ENCODE peak calls at places on chromosomes 3 and 15, in nine cellular contexts. T, U, Y, H, K, V, B, X and Z are unnamed samples.

GRCh38 chr3:171841620-171842000 is 1.5 kb upstream of the TMEM212 start:
- DNase-seq in Y (no peak), V (no peak), T (no peak), U (no peak), H (no peak), B (no peak), X (no peak), K (no peak), Z (no peak)

GRCh38 chr15:29129903-29130302 is 139.7 kb downstream of the NSMCE3 start:
- DNase-seq in B (no peak), U (no peak), K (no peak), H (no peak), X (no peak), Y (no peak), V (no peak), T (no peak), Z (no peak)

GRCh38 chr3:179425075-179425474 is 26.2 kb downstream of the GNB4 start:
- DNase-seq in H (no peak), Y (no peak), T (no peak), V (no peak), K (no peak), U (no peak), X (no peak), B (no peak), Z (no peak)

GRCh38 chr3:78140274-78140673 is 1100.4 kb downstream of the ROBO2 start:
- DNase-seq in Y (no peak), X (no peak), U (no peak), K (no peak), T (no peak), B (no peak), H (no peak), V (no peak), Z (no peak)

GRCh38 chr3:131977363-131977762 is 57.5 kb downstream of the CPNE4 start:
- DNase-seq in Y (no peak), V (no peak), T (no peak), U (no peak), B (no peak), K (no peak), H (no peak), X (no peak), Z (no peak)

GRCh38 chr15:62934236-62934971 is 108.1 kb upstream of the TPM1 start:
- DNase-seq in T (peak; percentile 31), Y (no peak), H (no peak), U (no peak), B (no peak), V (no peak), X (no peak), K (no peak), Z (no peak)

GRCh38 chr3:46714728-46715506 is 2.8 kb downstream of the PRSS50 start:
- DNase-seq in U (peak; percentile 2), V (no peak), Y (no peak), X (no peak), K (no peak), T (no peak), B (no peak), H (no peak), Z (no peak)

GRCh38 chr3:31848163-31848848 is 132.8 kb downstream of the OSBPL10 start:
- DNase-seq in V (no peak), X (no peak), H (no peak), T (no peak), B (no peak), K (no peak), Y (no peak), U (no peak), Z (no peak)

GRCh38 chr3:100581650-100582049 is 27.8 kb upstream of the ADGRG7 start:
- DNase-seq in U (no peak), X (peak; percentile 82), Y (no peak), H (no peak), V (no peak), K (no peak), B (no peak), T (no peak), Z (no peak)

GRCh38 chr3:128404276-128405062 is 62.2 kb downstream of the DNAJB8 start:
- DNase-seq in T (no peak), H (no peak), V (no peak), K (no peak), U (no peak), B (no peak), X (no peak), Y (no peak), Z (no peak)